ENCODE peak calls at places on chromosomes 13 and 19, in four cellular contexts. D, E, M and V are unnamed samples.
A peak's percentile ranks its signal among the peaks of the same experiment; 100 is the strongest.

GRCh38 chr13:27822873-27823311 is 30.6 kb downstream of the GSX1 start:
- DNase-seq in E (no peak), D (no peak), M (no peak), V (peak; percentile 15)

GRCh38 chr13:99326012-99326411 is 18.8 kb upstream of the GPR183 start:
- DNase-seq in E (no peak), D (no peak), M (no peak), V (no peak)

GRCh38 chr19:11125994-11126685 is 29.4 kb downstream of the SPC24 start:
- DNase-seq in M (peak; percentile 87), D (peak; percentile 53), E (peak; percentile 63), V (peak; percentile 64)

GRCh38 chr13:59856281-59856810 is 307.4 kb downstream of the DIAPH3 start:
- DNase-seq in M (no peak), E (no peak), D (no peak), V (peak; percentile 27)

GRCh38 chr13:95411641-95412040 is 110.4 kb upstream of the ABCC4 start:
- DNase-seq in M (no peak), D (no peak), E (no peak), V (peak; percentile 87)

GRCh38 chr13:40477623-40478608 is 188.5 kb downstream of the FOXO1 start:
- DNase-seq in M (peak; percentile 85), E (no peak), D (no peak), V (no peak)

GRCh38 chr13:97849305-97849704 is 104.2 kb upstream of the IPO5 start:
- DNase-seq in E (peak; percentile 34), D (no peak), M (no peak), V (peak; percentile 25)

GRCh38 chr13:71864981-71865857 is 1.8 kb downstream of the DACH1 start:
- DNase-seq in D (no peak), E (peak; percentile 90), M (no peak), V (peak; percentile 23)

GRCh38 chr19:17949956-17950309 is 17.0 kb upstream of the KCNN1 start:
- DNase-seq in E (peak; percentile 74), D (no peak), M (no peak), V (no peak)

GRCh38 chr13:52428295-52428694 is 22.1 kb downstream of the VPS36 start:
- DNase-seq in D (no peak), M (no peak), E (no peak), V (peak; percentile 80)

GRCh38 chr19:23957660-23958281 is 43.1 kb downstream of the ZNF726 start:
- DNase-seq in E (no peak), D (no peak), M (no peak), V (peak; percentile 3)

GRCh38 chr19:51084505-51084904 is 1.8 kb upstream of the KLK14 start:
- DNase-seq in D (no peak), E (no peak), M (no peak), V (no peak)

GRCh38 chr13:56317839-56318238 is 822.9 kb upstream of the PRR20A start:
- DNase-seq in D (no peak), M (no peak), E (no peak), V (no peak)

GRCh38 chr13:111398196-111398595 is 77.8 kb downstream of the TEX29 start:
- DNase-seq in D (no peak), E (no peak), M (no peak), V (no peak)

GRCh38 chr13:60869225-60869624 is 472.2 kb downstream of the TDRD3 start:
- DNase-seq in E (no peak), D (no peak), M (no peak), V (no peak)

GRCh38 chr13:112066624-112067004 is 335 bp upstream of the SOX1 start:
- DNase-seq in M (no peak), D (peak; percentile 36), E (peak; percentile 94), V (peak; percentile 26)